ENCODE peak calls at places on chromosomes 4 and X, in five cellular contexts. A, X, U, S and O are unnamed samples. For H3K4me1, the result is how much of the 10 kb centered on the place peaks cover.

GRCh38 chr4:8383451-8384160 is 56.9 kb downstream of the ACOX3 start:
- DNase-seq in X (no peak), A (no peak), S (no peak), U (no peak), O (no peak)

GRCh38 chrX:103640401-103641155 is 11.8 kb downstream of the TCEAL1 start:
- DNase-seq in S (no peak), A (no peak), X (no peak), U (no peak), O (no peak)

GRCh38 chrX:153922932-153923857 is 2.9 kb downstream of the ARHGAP4 start:
- DNase-seq in U (no peak), S (peak), A (peak), X (no peak), O (peak)

GRCh38 chrX:120514236-120514635 is 45.1 kb upstream of the LAMP2 start:
- DNase-seq in U (no peak), X (no peak), A (no peak), S (no peak), O (peak)

GRCh38 chr4:112167790-112168189 is 22.5 kb downstream of the FAM241A start:
- DNase-seq in X (no peak), S (no peak), U (no peak), A (no peak), O (no peak)

GRCh38 chrX:15947648-15948317 is 93.2 kb upstream of the AP1S2 start:
- DNase-seq in A (no peak), X (no peak), S (peak), U (no peak), O (peak)

GRCh38 chrX:137028699-137029098 is 5.1 kb downstream of the GPR101 start:
- DNase-seq in X (no peak), U (no peak), A (no peak), S (no peak), O (no peak)

GRCh38 chr4:42268824-42269223 is 116.4 kb upstream of the BEND4 start:
- DNase-seq in X (no peak), A (no peak), U (no peak), S (no peak), O (no peak)

GRCh38 chr4:186881521-186882220 is 158.0 kb upstream of the FAT1 start:
- DNase-seq in A (no peak), S (no peak), U (peak), X (no peak), O (no peak)

GRCh38 chrX:130539721-130540321 is 138.0 kb downstream of the RBMX2 start:
- DNase-seq in X (no peak), S (peak), A (no peak), U (peak), O (peak)

GRCh38 chr4:7546809-7547367 is 112.2 kb upstream of the PSAPL1 start:
- DNase-seq in S (no peak), A (no peak), U (no peak), X (no peak), O (no peak)

GRCh38 chr4:184420881-184421416 is 53.4 kb downstream of the IRF2 start:
- DNase-seq in S (no peak), A (no peak), U (no peak), X (no peak), O (no peak)

GRCh38 chrX:153375571-153375970 is 25.6 kb downstream of the PNMA6E start:
- DNase-seq in A (no peak), S (no peak), X (no peak), U (no peak), O (no peak)

GRCh38 chr4:128427832-128428366 is 140.3 kb upstream of the PGRMC2 start:
- DNase-seq in U (peak), S (no peak), A (peak), X (no peak), O (peak)

GRCh38 chr4:120682981-120683380 is 239.5 kb downstream of the PRDM5 start:
- DNase-seq in A (no peak), U (no peak), S (no peak), X (no peak), O (no peak)

GRCh38 chrX:65273152-65273551 is 261.4 kb downstream of the LAS1L start:
- DNase-seq in S (no peak), U (no peak), A (no peak), X (no peak), O (no peak)

GRCh38 chr4:8747896-8748575 is 123.6 kb downstream of the HMX1 start:
- DNase-seq in A (peak), S (no peak), X (no peak), U (no peak), O (no peak)

GRCh38 chr4:164529486-164529885 is 224.4 kb upstream of the SMIM31 start:
- DNase-seq in S (no peak), U (no peak), A (no peak), X (no peak), O (no peak)

GRCh38 chr4:146370841-146371240 is 150.9 kb downstream of the SLC10A7 start:
- DNase-seq in U (no peak), A (no peak), X (no peak), S (no peak), O (no peak)

GRCh38 chr4:98976716-98977115 is 18.8 kb upstream of the METAP1 start:
- DNase-seq in U (no peak), X (no peak), A (no peak), S (no peak), O (no peak)

GRCh38 chr4:141290771-141291170 is 70.1 kb downstream of the ZNF330 start:
- DNase-seq in X (no peak), S (no peak), A (no peak), U (no peak), O (no peak)

GRCh38 chr4:72375050-72375736 is 193.8 kb downstream of the ADAMTS3 start:
- DNase-seq in U (no peak), X (no peak), A (no peak), S (no peak), O (no peak)

GRCh38 chr4:168558587-168558986 is 61.7 kb downstream of the PALLD start:
- DNase-seq in A (no peak), U (no peak), S (no peak), X (no peak), O (peak)

GRCh38 chr4:8832130-8832930 is 39.3 kb downstream of the HMX1 start:
- DNase-seq in X (no peak), A (peak), S (no peak), U (no peak), O (no peak)

GRCh38 chr4:135777386-135777785 is 1575.8 kb upstream of the PABPC4L start:
- DNase-seq in S (no peak), U (no peak), X (no peak), A (no peak), O (no peak)

GRCh38 chrX:68599256-68600152 is 48.0 kb upstream of the STARD8 start:
- DNase-seq in U (no peak), S (no peak), X (no peak), A (no peak), O (peak)

GRCh38 chr4:139587452-139587851 is 31.4 kb upstream of the SETD7 start:
- DNase-seq in A (no peak), S (no peak), U (no peak), X (no peak), O (no peak)

GRCh38 chr4:6115342-6115741 is 85.0 kb downstream of the JAKMIP1 start:
- DNase-seq in A (no peak), U (no peak), X (no peak), S (no peak), O (no peak)

GRCh38 chrX:40170830-40171512 is 73.2 kb upstream of the BCOR start:
- DNase-seq in A (no peak), S (peak), X (no peak), U (no peak), O (no peak)

GRCh38 chrX:10660171-10660570 is 39.8 kb upstream of the MID1 start:
- DNase-seq in A (no peak), U (no peak), X (no peak), S (no peak), O (no peak)

GRCh38 chr4:113784497-113785254 is 23.1 kb upstream of the CAMK2D start:
- DNase-seq in S (no peak), X (no peak), A (no peak), U (peak), O (peak)
- H3K4me1 ChIP-seq in S (under half), X (under half), A (under half), U (under half), O (under half)

GRCh38 chrX:131826572-131826971 is 196.5 kb upstream of the STK26 start:
- DNase-seq in U (no peak), A (no peak), S (no peak), X (no peak), O (no peak)
- H3K4me3 ChIP-seq in U (no peak), A (no peak), S (no peak), X (no peak), O (no peak)

DNA sequence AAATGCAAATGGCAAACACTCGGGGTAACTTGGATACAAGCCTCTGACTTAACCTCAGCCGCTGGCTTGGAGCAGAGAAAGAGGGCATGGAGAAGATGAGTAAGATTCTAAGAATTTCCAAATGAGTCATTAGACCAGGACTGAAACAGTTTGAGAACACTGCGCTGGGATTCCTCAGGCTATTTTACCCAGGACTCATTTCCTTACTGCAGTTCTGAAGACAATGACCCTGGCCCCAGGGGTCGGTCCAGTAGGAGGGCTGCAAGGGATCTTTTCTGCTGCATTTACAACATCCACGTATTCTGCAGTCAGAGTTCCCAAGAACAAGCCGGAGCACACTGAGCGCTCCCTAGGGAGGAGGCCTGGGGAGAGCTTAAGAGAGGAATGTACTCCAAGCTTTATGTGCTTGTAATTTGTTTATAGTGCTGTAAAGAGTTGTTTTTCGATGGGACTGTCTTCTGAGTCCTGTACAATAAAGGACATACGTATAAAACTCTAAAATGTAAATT is 27.3 kb upstream of the SORBS2 start:
- DNase-seq in A (no peak), S (peak), X (no peak), U (peak), O (peak)
- H3K27ac ChIP-seq in A (peak), S (peak), X (no peak), U (no peak), O (peak)

GRCh38 chr4:38075370-38076152 is 115.4 kb downstream of the PTTG2 start:
- DNase-seq in X (no peak), U (no peak), A (no peak), S (no peak), O (no peak)

GRCh38 chr4:38076153-38076669 is 116.0 kb downstream of the PTTG2 start:
- DNase-seq in X (no peak), A (no peak), U (no peak), S (no peak), O (no peak)

GRCh38 chr4:38078590-38079381 is 118.6 kb downstream of the PTTG2 start:
- DNase-seq in A (no peak), U (no peak), S (no peak), X (no peak), O (peak)

GRCh38 chr4:38080061-38080531 is 119.9 kb downstream of the PTTG2 start:
- DNase-seq in A (no peak), S (no peak), X (no peak), U (no peak), O (no peak)

GRCh38 chr4:38077791-38078489 is 117.7 kb downstream of the PTTG2 start:
- DNase-seq in X (no peak), U (no peak), A (no peak), S (no peak), O (no peak)
- H3K4me1 ChIP-seq in X (under half), U (under half), A (under half), S (under half), O (under half)

GRCh38 chrX:41730101-41730500 is 6.1 kb downstream of the GPR82 start:
- DNase-seq in S (no peak), A (no peak), X (no peak), U (no peak), O (peak)

GRCh38 chrX:41732260-41732659 is 8.3 kb downstream of the GPR82 start:
- DNase-seq in S (no peak), U (no peak), A (no peak), X (no peak), O (no peak)

GRCh38 chrX:41723821-41724220 is at the start of gene GPR82:
- DNase-seq in A (no peak), S (no peak), U (no peak), X (no peak), O (no peak)

GRCh38 chrX:41723305-41723704 is 676 bp upstream of the GPR82 start:
- DNase-seq in S (no peak), U (no peak), X (no peak), A (no peak), O (no peak)

GRCh38 chrX:41728125-41728524 is 4.1 kb downstream of the GPR82 start:
- DNase-seq in A (no peak), X (no peak), S (no peak), U (no peak), O (no peak)
- H3K4me3 ChIP-seq in A (no peak), X (no peak), S (no peak), U (no peak), O (no peak)

DNA sequence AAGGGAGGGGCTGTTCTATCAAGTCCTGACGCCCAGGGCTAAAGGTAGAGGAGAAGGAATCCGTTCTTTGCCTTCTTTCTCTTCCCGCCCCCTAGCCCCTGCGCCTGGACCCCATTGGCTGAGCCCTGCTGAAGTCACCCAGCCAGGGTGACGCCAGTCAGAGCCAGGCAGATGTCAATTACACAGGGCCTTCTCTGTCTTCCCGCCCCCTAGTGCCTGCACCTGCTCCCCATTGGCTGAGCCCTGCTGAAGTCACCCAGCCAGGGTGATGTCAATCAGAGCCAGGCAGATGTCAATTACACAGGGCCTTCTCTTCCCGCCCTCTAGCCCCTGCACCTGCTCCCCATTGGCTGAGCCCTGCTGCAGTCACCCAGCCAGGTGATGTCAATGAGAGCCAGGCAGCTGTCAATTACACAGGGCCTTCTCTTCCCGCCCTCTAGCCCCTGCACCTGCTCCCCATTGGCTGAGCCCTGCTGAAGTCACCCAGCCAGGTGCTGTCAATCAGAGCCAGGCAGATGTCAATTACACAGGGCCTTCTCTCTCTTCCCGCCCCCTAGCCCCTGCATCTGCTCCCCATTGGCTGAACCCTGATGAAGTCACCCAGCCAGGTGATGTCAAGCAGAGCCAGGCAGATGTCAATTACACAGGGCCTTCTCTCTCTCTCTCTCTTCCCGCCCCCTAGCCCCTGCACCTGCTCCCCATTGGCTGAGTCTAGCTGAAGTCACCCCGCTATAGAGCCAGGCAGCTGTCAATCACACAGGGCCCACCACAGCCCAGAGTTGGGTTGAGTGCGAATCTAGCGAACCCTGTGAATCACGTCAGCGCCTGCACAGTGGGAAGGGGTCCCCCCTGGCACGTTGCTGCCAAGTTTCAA is 46.4 kb downstream of the ASMT start:
- DNase-seq in A (peak), U (peak), S (peak), X (peak), O (no peak)
- H3K27ac ChIP-seq in A (peak), U (no peak), S (no peak), X (peak), O (no peak)